ENCODE peak calls at places on chromosomes 16 and 17, in ten cellular contexts. D, V, U, W, M, G, T, B, N and O are unnamed samples.

GRCh38 chr16:64339052-64339770 is 782.7 kb downstream of the CDH11 start:
- DNase-seq in U (no peak), V (no peak), M (no peak), B (peak; percentile 84), D (peak; percentile 67), N (peak; percentile 94), G (no peak), T (no peak), W (peak; percentile 65), O (no peak)

GRCh38 chr17:68507581-68507980 is 4.6 kb upstream of the PRKAR1A start:
- DNase-seq in W (no peak), D (no peak), M (no peak), T (no peak), N (no peak), B (no peak), G (no peak), V (no peak), U (no peak), O (no peak)

GRCh38 chr16:50103764-50104163 is 38.0 kb downstream of the HEATR3 start:
- DNase-seq in D (no peak), W (peak; percentile 47), M (no peak), V (no peak), G (no peak), U (no peak), T (no peak), B (no peak), N (peak; percentile 75), O (peak; percentile 35)

GRCh38 chr17:32496348-32497078 is 9.7 kb downstream of the CDK5R1 start:
- DNase-seq in G (no peak), N (peak; percentile 77), D (peak; percentile 81), T (no peak), M (no peak), U (peak; percentile 80), V (no peak), W (peak; percentile 48), B (peak; percentile 55), O (no peak)

GRCh38 chr17:30093463-30094147 is 23.0 kb upstream of the NSRP1 start:
- DNase-seq in G (no peak), N (peak; percentile 54), M (peak; percentile 72), W (no peak), V (peak; percentile 47), U (peak; percentile 14), B (peak; percentile 76), D (peak; percentile 59), T (peak; percentile 29), O (peak; percentile 78)

GRCh38 chr17:31495049-31495885 is 103.8 kb downstream of the RAB11FIP4 start:
- DNase-seq in D (no peak), T (no peak), U (peak; percentile 20), M (no peak), V (no peak), N (peak; percentile 28), G (no peak), B (no peak), W (no peak), O (peak; percentile 73)

GRCh38 chr17:77497578-77497934 is 356.8 kb downstream of the SEC14L1 start:
- DNase-seq in U (peak; percentile 42), T (peak; percentile 15), G (no peak), W (no peak), N (no peak), M (no peak), B (no peak), V (no peak), D (no peak), O (no peak)

GRCh38 chr16:85649978-85650863 is 37.1 kb downstream of the GSE1 start:
- DNase-seq in T (no peak), V (no peak), N (no peak), U (no peak), M (no peak), D (no peak), G (no peak), W (no peak), B (no peak), O (no peak)

GRCh38 chr17:33521784-33522183 is 228.7 kb upstream of the ASIC2 start:
- DNase-seq in M (no peak), B (no peak), G (no peak), N (no peak), U (no peak), D (no peak), T (no peak), V (peak; percentile 12), W (no peak), O (peak; percentile 12)

GRCh38 chr17:68210570-68210969 is 37.3 kb upstream of the AMZ2 start:
- DNase-seq in N (no peak), U (no peak), W (no peak), B (no peak), D (no peak), G (no peak), T (no peak), M (no peak), V (no peak), O (no peak)

GRCh38 chr16:11121909-11122692 is 133.9 kb downstream of the SOCS1 start:
- DNase-seq in B (peak; percentile 38), G (no peak), W (no peak), N (no peak), U (no peak), V (no peak), T (no peak), M (no peak), D (no peak), O (no peak)

GRCh38 chr17:36933174-36934143 is 3.8 kb upstream of the LHX1 start:
- DNase-seq in N (no peak), V (no peak), B (no peak), G (no peak), M (peak; percentile 30), U (peak; percentile 46), T (no peak), D (no peak), W (no peak), O (no peak)

GRCh38 chr17:9115446-9116265 is 94.3 kb downstream of the NTN1 start:
- DNase-seq in U (peak; percentile 83), V (no peak), W (no peak), D (peak; percentile 65), B (peak; percentile 38), M (no peak), N (peak; percentile 63), G (peak; percentile 66), T (peak; percentile 68), O (peak; percentile 93)

GRCh38 chr17:78390241-78391050 is 12.0 kb downstream of the PGS1 start:
- DNase-seq in G (no peak), D (peak; percentile 94), W (peak; percentile 89), M (no peak), T (no peak), V (no peak), B (peak; percentile 87), N (peak; percentile 99), U (no peak), O (no peak)

DNA sequence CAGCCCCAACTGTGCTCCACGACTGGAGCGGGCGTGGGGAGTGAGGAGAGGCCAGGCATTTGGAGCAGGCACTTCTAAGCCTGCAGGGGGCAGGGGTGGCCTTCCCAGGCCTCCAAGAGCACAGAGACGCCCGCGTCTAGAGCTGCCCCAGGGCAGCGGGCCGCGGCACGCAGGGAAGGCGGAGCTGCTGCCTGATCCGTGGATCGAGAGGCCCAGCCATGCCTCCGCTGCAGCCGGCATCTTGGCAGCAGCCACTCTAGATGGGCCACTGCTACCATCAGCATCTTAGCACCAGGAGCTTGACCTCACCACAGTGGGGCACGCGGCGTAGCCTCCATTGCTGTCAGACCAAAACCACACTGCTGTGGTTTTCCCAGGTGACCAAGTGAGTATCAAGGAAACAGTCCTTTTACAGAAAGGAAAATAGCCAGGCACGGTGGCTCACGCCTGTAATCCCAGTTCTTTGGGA is 20.4 kb upstream of the WDR45B start:
- DNase-seq in B (peak; percentile 25), T (peak; percentile 59), D (peak; percentile 38), G (no peak), M (peak; percentile 83), N (peak; percentile 69), W (no peak), U (peak; percentile 84), V (peak; percentile 40), O (peak; percentile 78)
- TF ChIP-seq CTCF in B (peak; percentile 37), T (peak; percentile 55), D (peak; percentile 54), G (peak; percentile 23), M (peak; percentile 66), N (peak; percentile 59), W (peak; percentile 33), U (peak; percentile 68), V (peak; percentile 67), O (peak; percentile 54)

DNA sequence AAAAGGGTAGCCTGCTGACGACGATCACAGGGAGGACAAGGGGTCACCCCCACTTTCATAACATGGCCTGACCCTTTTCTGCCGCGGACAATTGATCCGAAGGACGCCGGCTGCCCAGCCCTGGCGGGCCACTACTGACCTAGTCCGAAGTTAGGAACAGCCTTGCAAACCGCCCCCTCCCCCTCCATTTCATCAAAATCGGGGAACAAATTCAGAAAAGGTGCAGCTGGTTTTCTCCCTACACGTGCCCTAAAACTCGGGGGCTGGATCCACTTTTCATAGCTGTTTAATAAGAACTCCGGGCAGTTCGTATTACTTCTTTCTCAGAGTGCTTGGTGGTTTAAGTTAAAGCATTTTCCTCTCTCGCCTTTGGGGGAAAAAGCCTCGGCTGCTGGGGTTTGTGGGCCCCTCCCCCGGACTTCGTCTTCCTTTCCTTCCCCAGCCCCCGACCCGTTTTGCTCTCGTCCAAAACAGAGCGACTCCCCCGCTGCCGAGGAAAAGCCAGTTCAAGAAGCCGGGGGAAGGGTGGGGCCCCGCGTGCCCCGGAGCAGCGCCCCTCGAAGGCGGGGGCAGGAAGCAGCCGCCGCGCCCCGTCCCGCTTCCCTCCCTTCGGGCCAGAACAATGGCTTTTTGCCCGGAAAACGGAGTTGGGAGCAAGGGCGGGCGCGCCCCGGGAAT is 643 bp upstream of the CBX2 start:
- DNase-seq in B (peak; percentile 55), M (peak; percentile 57), G (no peak), W (no peak), V (peak; percentile 58), D (no peak), N (peak; percentile 40), T (peak; percentile 82), U (peak; percentile 72), O (peak; percentile 86)
- TF ChIP-seq CTCF in B (no peak), M (no peak), G (no peak), W (peak; percentile 14), V (peak; percentile 59), D (peak; percentile 36), N (peak; percentile 19), T (no peak), U (no peak), O (peak; percentile 32)

DNA sequence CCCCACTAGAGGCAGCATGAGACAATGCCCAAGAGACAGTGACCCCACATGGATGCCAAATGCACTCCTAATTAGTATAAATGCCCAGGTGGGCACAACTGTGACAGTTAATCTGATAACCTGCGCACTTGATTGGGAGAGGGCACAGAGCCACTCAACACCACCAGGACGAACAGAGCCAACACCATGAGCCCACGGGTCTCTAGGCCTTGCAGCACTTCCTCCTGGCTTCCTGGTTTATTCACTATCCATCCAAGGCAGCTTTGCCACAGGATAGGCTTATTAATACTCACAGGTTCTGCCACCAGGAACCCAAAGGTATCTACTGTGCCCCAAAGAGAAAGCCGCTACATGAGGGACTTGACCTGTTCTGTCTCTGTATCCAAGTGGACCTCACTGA is 14.9 kb downstream of the AXIN2 start:
- DNase-seq in T (no peak), D (no peak), V (no peak), U (no peak), W (no peak), N (no peak), G (no peak), M (no peak), B (no peak), O (no peak)
- TF ChIP-seq CTCF in T (no peak), D (no peak), V (no peak), U (no peak), W (no peak), N (no peak), G (no peak), M (no peak), B (no peak), O (no peak)

DNA sequence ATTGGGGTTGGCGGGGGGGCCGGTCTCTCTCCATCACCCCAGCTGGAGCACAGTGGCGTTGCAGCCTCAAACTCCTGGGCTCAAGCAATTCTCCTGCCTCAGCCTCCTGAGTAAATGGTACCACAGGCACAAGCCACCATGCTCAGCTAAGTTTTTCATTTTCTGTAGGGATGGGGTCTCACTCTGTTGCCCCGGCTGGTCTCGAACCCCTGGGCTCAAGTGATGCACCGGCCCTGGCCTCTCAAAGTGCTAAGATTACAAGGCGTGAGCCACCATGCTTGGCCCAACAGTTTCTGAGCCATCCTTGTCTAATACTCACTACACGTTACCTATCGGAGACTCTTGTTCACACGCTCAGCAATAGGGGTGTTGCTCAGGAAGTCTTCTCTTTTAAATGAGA is 11.6 kb downstream of the WDR59 start:
- DNase-seq in U (no peak), T (no peak), V (no peak), G (no peak), W (no peak), D (no peak), M (no peak), N (no peak), B (no peak), O (no peak)
- TF ChIP-seq CTCF in U (no peak), T (no peak), V (no peak), G (no peak), W (no peak), D (no peak), M (no peak), N (no peak), B (no peak), O (no peak)